ENCODE peak calls at places on chromosomes 12 and 14, in four cellular contexts. C is WTC11, Y is HepG2, P is GM12878. B is an unnamed sample.

GRCh38 chr12:49790741-49791140 is 37.5 kb downstream of the NCKAP5L start:
- DNase-seq in C (no peak), Y (no peak), P (no peak), B (no peak)

GRCh38 chr12:52395761-52396434 is 10.2 kb downstream of the KRT82 start:
- DNase-seq in C (peak; percentile 93), Y (peak; percentile 33), P (no peak), B (peak; percentile 49)

GRCh38 chr14:31881531-31882310 is 195.4 kb upstream of the ARHGAP5 start:
- DNase-seq in C (no peak), Y (no peak), P (no peak), B (no peak)

GRCh38 chr14:59337151-59337611 is 128.0 kb downstream of the GPR135 start:
- DNase-seq in C (no peak), Y (no peak), P (no peak), B (no peak)

GRCh38 chr14:80208426-80208950 is 2.8 kb downstream of the DIO2 start:
- DNase-seq in C (no peak), Y (no peak), P (no peak), B (no peak)

GRCh38 chr12:105076098-105076497 is 8.2 kb downstream of the ALDH1L2 start:
- DNase-seq in C (no peak), Y (no peak), P (no peak), B (no peak)

GRCh38 chr12:50589650-50590435 is 85.1 kb downstream of the DIP2B start:
- DNase-seq in C (no peak), Y (no peak), P (no peak), B (peak; percentile 92)

GRCh38 chr12:113194971-113195391 is 9.5 kb downstream of the RITA1 start:
- DNase-seq in C (no peak), Y (no peak), P (no peak), B (no peak)

GRCh38 chr12:89370850-89371249 is 18.5 kb upstream of the DUSP6 start:
- DNase-seq in C (no peak), Y (no peak), P (no peak), B (no peak)

GRCh38 chr12:57829025-57829777 is 10.7 kb upstream of the AVIL start:
- DNase-seq in C (no peak), Y (no peak), P (no peak), B (no peak)

GRCh38 chr14:103524002-103524785 is 1.6 kb upstream of the CKB start:
- DNase-seq in C (no peak), Y (no peak), P (no peak), B (no peak)

GRCh38 chr12:12671850-12672660 is 23.9 kb downstream of the GPR19 start:
- DNase-seq in C (no peak), Y (no peak), P (no peak), B (no peak)

DNA sequence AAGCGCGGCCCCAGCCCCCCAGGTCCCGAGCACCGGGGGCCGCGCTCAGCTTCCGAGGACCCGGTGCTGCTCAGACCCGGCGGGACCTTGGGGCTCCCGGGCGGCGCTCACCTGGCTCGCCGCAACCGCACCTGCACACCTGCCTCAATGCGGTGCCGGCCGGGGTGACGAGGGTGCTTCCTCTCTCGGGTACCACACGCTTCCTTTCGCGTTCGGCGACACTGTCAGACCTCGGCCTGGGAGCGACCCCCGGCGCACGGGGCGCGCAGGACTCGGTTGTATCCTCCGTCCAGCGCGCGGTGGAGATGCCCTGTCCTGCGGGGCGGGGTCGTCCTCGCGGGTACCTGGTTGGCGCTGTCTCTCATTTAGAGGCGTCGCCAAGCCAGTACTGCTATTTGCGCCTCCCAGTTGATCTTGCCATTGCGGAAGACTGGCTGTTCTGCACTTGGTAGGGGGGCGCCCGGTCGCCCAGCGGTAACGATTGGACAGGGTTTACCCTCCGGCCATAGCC is 718 bp downstream of the PACS2 start:
- DNase-seq in C (peak; percentile 57), Y (peak; percentile 41), P (no peak), B (no peak)
- TF ChIP-seq CBFB in C (no peak), Y (no peak), P (no peak), B (no peak)

GRCh38 chr12:108731866-108732461 is 646 bp upstream of the CORO1C start:
- DNase-seq in C (peak; percentile 100), Y (peak; percentile 95), P (peak; percentile 87), B (peak; percentile 98)

GRCh38 chr12:108735855-108736254 is 4.5 kb upstream of the CORO1C start:
- DNase-seq in C (no peak), Y (no peak), P (no peak), B (no peak)

GRCh38 chr12:108733132-108733531 is 1.8 kb upstream of the CORO1C start:
- DNase-seq in C (no peak), Y (no peak), P (no peak), B (no peak)

GRCh38 chr12:108732489-108732888 is 1.2 kb upstream of the CORO1C start:
- DNase-seq in C (no peak), Y (no peak), P (no peak), B (no peak)

DNA sequence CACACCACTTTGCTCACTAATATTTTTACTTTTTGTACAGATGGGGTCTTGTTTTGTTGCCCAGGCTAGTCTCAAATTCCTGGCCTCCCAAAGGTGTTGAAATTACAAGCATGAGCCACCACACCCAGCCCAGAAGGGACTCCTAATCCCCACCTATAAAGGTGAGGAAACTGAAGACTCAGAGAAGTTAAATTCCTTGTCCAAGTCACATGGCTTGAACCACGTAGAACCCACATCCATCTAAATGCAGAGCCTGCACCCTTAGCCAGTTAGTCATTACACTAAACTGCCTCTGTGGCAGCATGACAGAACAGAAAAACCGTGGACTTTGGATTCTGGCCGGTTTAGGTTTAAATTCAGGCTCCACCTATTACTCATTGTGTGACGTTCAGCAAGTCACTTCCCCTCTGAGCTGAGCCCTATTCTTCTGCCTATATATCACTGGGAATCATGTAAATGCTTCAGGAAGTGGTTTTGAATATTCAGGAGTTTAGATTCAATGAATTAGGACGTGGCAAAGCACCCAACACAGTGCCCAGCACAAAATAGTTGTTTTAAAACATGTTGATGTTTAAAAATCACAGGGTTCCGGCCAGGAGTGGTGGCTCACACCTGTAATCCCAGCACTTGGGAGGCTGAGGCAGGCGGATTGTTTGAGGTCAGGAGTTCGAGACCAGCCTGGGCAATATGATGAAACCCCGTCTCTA is 3.0 kb upstream of the CORO1C start:
- DNase-seq in C (no peak), Y (peak; percentile 98), P (peak; percentile 42), B (peak; percentile 35)
- TF ChIP-seq CBFB in C (no peak), Y (no peak), P (no peak), B (no peak)

DNA sequence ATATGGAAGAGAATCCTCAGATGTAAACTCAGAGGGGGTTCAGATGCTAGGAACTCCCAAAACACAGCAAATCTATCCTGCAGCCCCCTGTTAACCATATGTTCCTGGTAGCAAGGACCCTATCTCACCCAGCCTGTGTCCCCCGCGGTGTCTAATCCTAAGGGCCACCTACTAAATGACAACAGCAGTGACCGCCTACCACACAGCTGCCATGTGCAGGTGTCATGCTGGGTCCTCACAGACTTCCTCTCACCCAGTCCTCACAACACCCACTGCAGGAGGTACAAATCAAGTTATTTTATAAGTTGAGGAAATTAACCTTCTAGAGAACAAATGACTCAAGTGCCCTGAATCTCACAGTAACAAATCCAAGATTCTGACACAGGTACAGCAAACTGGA is 73.9 kb downstream of the ITPK1 start:
- DNase-seq in C (no peak), Y (no peak), P (no peak), B (no peak)
- TF ChIP-seq CBFB in C (no peak), Y (no peak), P (no peak), B (no peak)

DNA sequence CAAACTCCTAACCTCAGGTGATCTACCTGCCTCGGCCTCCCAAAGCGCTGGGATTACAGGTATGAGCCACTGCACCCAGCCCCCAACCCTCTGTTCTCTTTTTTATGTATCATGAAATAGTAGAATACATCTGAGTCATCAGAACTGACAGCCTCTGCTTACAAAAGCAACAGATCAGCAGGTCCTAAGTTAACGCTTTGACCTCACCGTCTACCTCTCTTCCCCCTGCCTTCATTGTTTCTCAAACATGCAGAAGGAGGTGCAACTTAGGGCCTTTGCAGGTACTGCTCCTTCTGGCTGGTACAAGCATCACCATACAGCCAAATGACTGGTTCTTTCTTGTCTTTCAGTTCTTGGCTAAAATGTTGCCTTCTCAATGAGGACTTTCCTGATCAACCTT is 249.2 kb downstream of the PAWR start:
- DNase-seq in C (no peak), Y (no peak), P (no peak), B (no peak)
- TF ChIP-seq CBFB in C (no peak), Y (no peak), P (no peak), B (no peak)

GRCh38 chr12:73361867-73362230 is 1089.7 kb downstream of the TRHDE start:
- DNase-seq in C (no peak), Y (no peak), P (no peak), B (no peak)

GRCh38 chr12:73361156-73361866 is 1089.1 kb downstream of the TRHDE start:
- DNase-seq in C (no peak), Y (no peak), P (no peak), B (no peak)
- TF ChIP-seq CBFB in C (no peak), Y (no peak), P (no peak), B (no peak)

B was measured in K562.